ENCODE peak calls at places on chromosomes 4 and X, in four cellular contexts. U, T, B and Y are unnamed samples.

GRCh38 chrX:9003041-9003440 is 30.9 kb downstream of the FAM9B start:
- DNase-seq in U (no peak), T (no peak), B (no peak), Y (no peak)

GRCh38 chr4:133000012-133000411 is 149.1 kb upstream of the PCDH10 start:
- DNase-seq in U (peak), T (no peak), B (no peak), Y (no peak)

GRCh38 chr4:47195706-47196105 is 164.3 kb downstream of the GABRB1 start:
- DNase-seq in U (no peak), T (no peak), B (no peak), Y (no peak)

GRCh38 chr4:56410247-56410646 is 23.0 kb upstream of the AASDH start:
- DNase-seq in U (no peak), T (no peak), B (no peak), Y (no peak)

GRCh38 chr4:1449475-1449832 is 43.2 kb upstream of the NKX1-1 start:
- DNase-seq in U (no peak), T (no peak), B (no peak), Y (no peak)

GRCh38 chr4:52982246-52982950 is 120.3 kb downstream of the RASL11B start:
- DNase-seq in U (peak), T (no peak), B (no peak), Y (no peak)

GRCh38 chr4:38430841-38431240 is 233.2 kb upstream of the KLF3 start:
- DNase-seq in U (no peak), T (no peak), B (no peak), Y (no peak)

GRCh38 chr4:44760142-44760898 is 34.0 kb upstream of the GNPDA2 start:
- DNase-seq in U (peak), T (peak), B (no peak), Y (no peak)

GRCh38 chr4:121072080-121072835 is at the start of gene NDNF:
- DNase-seq in U (no peak), T (peak), B (no peak), Y (peak)

GRCh38 chr4:4860381-4860802 is 927 bp downstream of the MSX1 start:
- DNase-seq in U (no peak), T (no peak), B (no peak), Y (no peak)

GRCh38 chr4:168200685-168201084 is 108.3 kb downstream of the ANXA10 start:
- DNase-seq in U (no peak), T (no peak), B (no peak), Y (no peak)

GRCh38 chrX:48540015-48540350 is 469 bp downstream of the TBC1D25 start:
- DNase-seq in U (no peak), T (no peak), B (no peak), Y (no peak)

GRCh38 chrX:53433651-53434639 is at the start of gene HSD17B10:
- DNase-seq in U (peak), T (peak), B (peak), Y (peak)

GRCh38 chr4:8383451-8384160 is 56.9 kb downstream of the ACOX3 start:
- DNase-seq in U (no peak), T (no peak), B (no peak), Y (no peak)

GRCh38 chrX:40420899-40421729 is 159.7 kb upstream of the ATP6AP2 start:
- DNase-seq in U (no peak), T (no peak), B (no peak), Y (peak)

GRCh38 chr4:133151301-133151680 is 2.2 kb downstream of the PCDH10 start:
- DNase-seq in U (no peak), T (no peak), B (no peak), Y (no peak)

GRCh38 chr4:71389149-71389840 is 50.5 kb downstream of the SLC4A4 start:
- DNase-seq in U (no peak), T (no peak), B (no peak), Y (no peak)

GRCh38 chr4:77817304-77818076 is 1.7 kb downstream of the CNOT6L start:
- DNase-seq in U (peak), T (no peak), B (no peak), Y (no peak)

GRCh38 chrX:134634691-134635090 is 23.6 kb downstream of the PLAC1 start:
- DNase-seq in U (no peak), T (no peak), B (no peak), Y (no peak)

GRCh38 chr4:99058228-99058627 is 30.4 kb downstream of the ADH5 start:
- DNase-seq in U (no peak), T (no peak), B (no peak), Y (no peak)

GRCh38 chr4:8305851-8306361 is 36.4 kb downstream of the HTRA3 start:
- DNase-seq in U (no peak), T (no peak), B (no peak), Y (no peak)

GRCh38 chr4:88062311-88062710 is 54.9 kb downstream of the PKD2 start:
- DNase-seq in U (no peak), T (no peak), B (no peak), Y (no peak)

GRCh38 chr4:74054483-74055032 is 16.1 kb upstream of the CXCL3 start:
- DNase-seq in U (peak), T (no peak), B (no peak), Y (no peak)

GRCh38 chrX:20066968-20067708 is 49.6 kb downstream of the MAP7D2 start:
- DNase-seq in U (peak), T (peak), B (no peak), Y (no peak)

GRCh38 chrX:139121616-139122286 is 408.8 kb upstream of the F9 start:
- DNase-seq in U (no peak), T (no peak), B (no peak), Y (no peak)

GRCh38 chr4:147057631-147057980 is 111.9 kb upstream of the TTC29 start:
- DNase-seq in U (no peak), T (no peak), B (no peak), Y (no peak)

GRCh38 chr4:139436122-139436521 is 17.8 kb upstream of the RAB33B start:
- DNase-seq in U (no peak), T (no peak), B (no peak), Y (no peak)

GRCh38 chr4:39697740-39698423 is at the start of gene UBE2K:
- DNase-seq in U (peak), T (peak), B (peak), Y (peak)

GRCh38 chr4:81844717-81845116 is 373.0 kb upstream of the RASGEF1B start:
- DNase-seq in U (peak), T (peak), B (peak), Y (peak)

GRCh38 chrX:88244066-88244465 is 503.0 kb upstream of the CPXCR1 start:
- DNase-seq in U (no peak), T (no peak), B (no peak), Y (no peak)

GRCh38 chr4:23881674-23882337 is 8.0 kb downstream of the PPARGC1A start:
- DNase-seq in U (peak), T (no peak), B (no peak), Y (no peak)

GRCh38 chrX:24271262-24271661 is 42.6 kb downstream of the SUPT20HL2 start:
- DNase-seq in U (no peak), T (no peak), B (no peak), Y (no peak)